ENCODE peak calls at places on chromosome X, in five cellular contexts. W, P, Z, C and U are unnamed samples.

GRCh38 chrX:17020371-17020770 is 73.9 kb downstream of the REPS2 start:
- DNase-seq in W (no peak), P (no peak), Z (no peak), C (no peak), U (no peak)

GRCh38 chrX:32851556-32851955 is 359.8 kb downstream of the DMD start:
- DNase-seq in W (no peak), P (no peak), Z (no peak), C (no peak), U (no peak)

GRCh38 chrX:38664285-38664684 is 102.9 kb downstream of the TSPAN7 start:
- DNase-seq in W (no peak), P (no peak), Z (no peak), C (no peak), U (no peak)

GRCh38 chrX:13398073-13398823 is 78.4 kb upstream of the ATXN3L start:
- DNase-seq in W (peak; percentile 84), P (no peak), Z (no peak), C (peak; percentile 66), U (no peak)

GRCh38 chrX:21408324-21408723 is 34.1 kb downstream of the CNKSR2 start:
- DNase-seq in W (no peak), P (no peak), Z (no peak), C (no peak), U (no peak)

GRCh38 chrX:47266643-47267042 is 33.8 kb downstream of the USP11 start:
- DNase-seq in W (no peak), P (no peak), Z (no peak), C (no peak), U (no peak)

GRCh38 chrX:106302304-106302703 is 134.2 kb downstream of the PWWP3B start:
- DNase-seq in W (no peak), P (no peak), Z (no peak), C (no peak), U (no peak)

GRCh38 chrX:27591938-27592337 is 1.8 kb downstream of the DCAF8L2 start:
- DNase-seq in W (no peak), P (peak; percentile 67), Z (no peak), C (no peak), U (no peak)

GRCh38 chrX:45751156-45751555 is 550.5 kb upstream of the DIPK2B start:
- DNase-seq in W (no peak), P (no peak), Z (no peak), C (no peak), U (no peak)

GRCh38 chrX:69137371-69137881 is 27.8 kb downstream of the PJA1 start:
- DNase-seq in W (no peak), P (peak; percentile 56), Z (no peak), C (no peak), U (no peak)

GRCh38 chrX:17377047-17377692 is 2.2 kb downstream of the NHS start:
- DNase-seq in W (no peak), P (no peak), Z (no peak), C (no peak), U (no peak)

GRCh38 chrX:153772608-153773217 is 8.1 kb upstream of the SRPK3 start:
- DNase-seq in W (no peak), P (peak; percentile 68), Z (no peak), C (no peak), U (peak; percentile 25)

GRCh38 chrX:103464774-103465117 is 54.5 kb downstream of the RAB40A start:
- DNase-seq in W (peak; percentile 75), P (no peak), Z (peak; percentile 93), C (peak; percentile 71), U (no peak)

GRCh38 chrX:13147147-13147546 is 102.7 kb upstream of the FAM9C start:
- DNase-seq in W (no peak), P (no peak), Z (no peak), C (no peak), U (no peak)

GRCh38 chrX:5775985-5776384 is 452.7 kb downstream of the NLGN4X start:
- DNase-seq in W (no peak), P (no peak), Z (no peak), C (no peak), U (no peak)

GRCh38 chrX:31545726-31546125 is 473.9 kb upstream of the FTHL17 start:
- DNase-seq in W (no peak), P (no peak), Z (no peak), C (no peak), U (no peak)

GRCh38 chrX:114635986-114636385 is 52.1 kb downstream of the HTR2C start:
- DNase-seq in W (no peak), P (no peak), Z (no peak), C (no peak), U (no peak)

GRCh38 chrX:119880552-119881437 is 9.2 kb downstream of the NDUFA1 start:
- DNase-seq in W (peak; percentile 62), P (no peak), Z (no peak), C (no peak), U (no peak)

GRCh38 chrX:21798677-21799219 is 40.7 kb upstream of the MBTPS2 start:
- DNase-seq in W (peak; percentile 30), P (no peak), Z (no peak), C (no peak), U (no peak)

GRCh38 chrX:112731793-112732192 is 52.1 kb upstream of the LHFPL1 start:
- DNase-seq in W (no peak), P (no peak), Z (no peak), C (no peak), U (no peak)

GRCh38 chrX:133966199-133966598 is 19.2 kb downstream of the GPC3 start:
- DNase-seq in W (no peak), P (no peak), Z (no peak), C (no peak), U (no peak)

GRCh38 chrX:100649550-100650356 is 5.8 kb downstream of the SRPX2 start:
- DNase-seq in W (no peak), P (no peak), Z (no peak), C (peak; percentile 87), U (no peak)

GRCh38 chrX:19897087-19897486 is 9.7 kb upstream of the SH3KBP1 start:
- DNase-seq in W (no peak), P (no peak), Z (no peak), C (no peak), U (no peak)

GRCh38 chrX:136130931-136131843 is 16.1 kb upstream of the FHL1 start:
- DNase-seq in W (peak; percentile 35), P (no peak), Z (no peak), C (no peak), U (no peak)

GRCh38 chrX:94977562-94977961 is 1303.6 kb downstream of the FAM133A start:
- DNase-seq in W (no peak), P (no peak), Z (no peak), C (no peak), U (no peak)

GRCh38 chrX:131675596-131676194 is 131.8 kb downstream of the OR13H1 start:
- DNase-seq in W (peak; percentile 27), P (no peak), Z (no peak), C (no peak), U (peak; percentile 5)

GRCh38 chrX:19678941-19679340 is 163.6 kb upstream of the MAP3K15 start:
- DNase-seq in W (no peak), P (no peak), Z (no peak), C (no peak), U (no peak)

GRCh38 chrX:10722804-10723364 is 102.5 kb upstream of the MID1 start:
- DNase-seq in W (no peak), P (no peak), Z (no peak), C (peak; percentile 70), U (peak; percentile 29)

GRCh38 chrX:136200466-136200865 is 50.7 kb downstream of the MAP7D3 start:
- DNase-seq in W (no peak), P (no peak), Z (no peak), C (no peak), U (no peak)

GRCh38 chrX:130082244-130083106 is 27.8 kb downstream of the ELF4 start:
- DNase-seq in W (no peak), P (peak; percentile 92), Z (no peak), C (peak; percentile 75), U (peak; percentile 58)

GRCh38 chrX:29229802-29230201 is 642.6 kb downstream of the IL1RAPL1 start:
- DNase-seq in W (no peak), P (no peak), Z (no peak), C (no peak), U (no peak)

DNA sequence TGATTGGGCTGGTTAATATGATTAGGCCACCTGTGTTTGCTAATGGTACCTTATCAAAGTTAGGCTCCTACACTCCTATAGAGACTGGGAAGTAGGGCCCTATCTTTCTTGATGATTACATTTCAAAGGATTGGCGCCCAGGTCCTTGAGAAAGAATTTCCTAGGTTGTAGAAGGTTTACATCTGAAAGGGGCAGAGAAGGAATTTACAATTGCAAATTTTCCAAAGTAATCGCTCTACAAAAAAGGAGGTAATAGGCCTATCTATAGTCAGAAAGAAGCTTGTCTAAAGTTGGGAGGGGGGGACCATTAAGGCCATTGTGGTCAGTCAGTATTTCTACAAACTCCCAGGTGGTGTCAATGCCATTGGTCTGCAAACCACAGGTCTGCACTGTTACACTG is 638.4 kb downstream of the IL1RAPL1 start:
- DNase-seq in W (no peak), P (no peak), Z (no peak), C (no peak), U (no peak)
- TF ChIP-seq POLR2AphosphoS5 in W (no peak), P (no peak), Z (no peak), C (no peak), U (no peak)

DNA sequence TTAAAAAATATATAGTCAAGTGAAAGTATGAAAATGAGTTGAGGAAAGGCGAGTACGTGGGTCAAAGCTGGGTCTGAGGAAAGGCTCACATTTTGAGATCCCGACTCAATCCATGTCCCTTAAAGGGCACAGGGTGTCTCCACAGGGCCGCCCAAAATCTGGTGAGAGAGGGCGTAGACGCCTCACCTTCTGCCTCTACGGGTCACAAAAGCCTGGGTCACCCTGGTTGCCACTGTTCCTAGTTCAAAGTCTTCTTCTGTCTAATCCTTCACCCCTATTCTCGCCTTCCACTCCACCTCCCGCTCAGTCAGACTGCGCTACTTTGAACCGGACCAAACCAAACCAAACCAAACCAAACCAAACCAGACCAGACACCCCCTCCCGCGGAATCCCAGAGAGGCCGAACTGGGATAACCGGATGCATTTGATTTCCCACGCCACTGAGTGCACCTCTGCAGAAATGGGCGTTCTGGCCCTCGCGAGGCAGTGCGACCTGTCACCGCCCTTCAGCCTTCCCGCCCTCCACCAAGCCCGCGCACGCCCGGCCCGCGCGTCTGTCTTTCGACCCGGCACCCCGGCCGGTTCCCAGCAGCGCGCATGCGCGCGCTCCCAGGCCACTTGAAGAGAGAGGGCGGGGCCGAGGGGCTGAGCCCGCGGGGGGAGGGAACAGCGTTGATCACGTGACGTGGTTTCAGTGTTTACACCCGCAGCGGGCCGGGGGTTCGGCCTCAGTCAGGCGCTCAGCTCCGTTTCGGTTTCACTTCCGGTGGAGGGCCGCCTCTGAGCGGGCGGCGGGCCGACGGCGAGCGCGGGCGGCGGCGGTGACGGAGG is at the start of gene FMR1:
- DNase-seq in W (peak; percentile 74), P (peak; percentile 98), Z (peak; percentile 96), C (peak; percentile 95), U (peak; percentile 72)
- TF ChIP-seq POLR2AphosphoS5 in W (peak; percentile 72), P (peak; percentile 89), Z (peak; percentile 71), C (no peak), U (no peak)

GRCh38 chrX:40065291-40066046 is 32.3 kb downstream of the BCOR start:
- DNase-seq in W (no peak), P (no peak), Z (no peak), C (peak; percentile 35), U (no peak)
- TF ChIP-seq POLR2AphosphoS5 in W (no peak), P (no peak), Z (no peak), C (no peak), U (no peak)

GRCh38 chrX:2935364-2935748 is 6.2 kb upstream of the ARSD start:
- DNase-seq in W (no peak), P (no peak), Z (no peak), C (no peak), U (no peak)
- TF ChIP-seq POLR2AphosphoS5 in W (no peak), P (no peak), Z (no peak), C (no peak), U (no peak)